ENCODE peak calls at places on chromosome 1, in eight cellular contexts. H is SK-N-SH, A is psoas muscle, W is kidney epithelial cell, Q is cardiac muscle cell, J is sigmoid colon, N is small intestine, P is aorta. E is an unnamed sample. For H3K36me3 and H3K27me3, the result is how much of the 10 kb centered on the place peaks cover.

GRCh38 chr1:170164103-170164763 is 18.5 kb downstream of the NTMT2 start:
- DNase-seq in H (no peak), A (no peak), W (no peak), Q (no peak), J (no peak), N (no peak), P (no peak), E (no peak)

GRCh38 chr1:22883406-22883805 is 89.3 kb downstream of the LACTBL1 start:
- DNase-seq in H (no peak), A (no peak), W (no peak), Q (no peak), J (no peak), N (no peak), P (no peak), E (peak)

GRCh38 chr1:96703186-96703585 is 18.4 kb upstream of the PTBP2 start:
- DNase-seq in H (no peak), A (no peak), W (no peak), Q (no peak), J (no peak), N (no peak), P (no peak), E (no peak)

GRCh38 chr1:19647643-19648042 is 3.5 kb downstream of the NBL1 start:
- DNase-seq in H (no peak), A (no peak), W (no peak), Q (no peak), J (no peak), N (no peak), P (peak), E (no peak)

GRCh38 chr1:64246294-64246917 is 43.0 kb downstream of the UBE2U start:
- DNase-seq in H (peak), A (no peak), W (no peak), Q (peak), J (no peak), N (peak), P (no peak), E (no peak)

GRCh38 chr1:116986531-116987255 is 14.9 kb upstream of the CD101 start:
- DNase-seq in H (no peak), A (no peak), W (no peak), Q (no peak), J (no peak), N (no peak), P (no peak), E (no peak)

GRCh38 chr1:5993553-5994510 is 1.6 kb upstream of the NPHP4 start:
- DNase-seq in H (no peak), A (no peak), W (no peak), Q (no peak), J (no peak), N (no peak), P (peak), E (peak)

GRCh38 chr1:222734740-222735139 is 2.3 kb upstream of the FAM177B start:
- DNase-seq in H (no peak), A (no peak), W (no peak), Q (no peak), J (no peak), N (no peak), P (no peak), E (no peak)

GRCh38 chr1:178278135-178278534 is 184.2 kb downstream of the RASAL2 start:
- DNase-seq in H (no peak), A (no peak), W (no peak), Q (no peak), J (no peak), N (no peak), P (no peak), E (no peak)

GRCh38 chr1:103129255-103129654 is 20.9 kb upstream of the COL11A1 start:
- DNase-seq in H (no peak), A (no peak), W (no peak), Q (no peak), J (no peak), N (no peak), P (no peak), E (no peak)

GRCh38 chr1:235513495-235514366 is 9.5 kb upstream of the B3GALNT2 start:
- DNase-seq in H (peak), A (no peak), W (no peak), Q (peak), J (no peak), N (peak), P (no peak), E (peak)

GRCh38 chr1:6124341-6124740 is 55.8 kb downstream of the CHD5 start:
- DNase-seq in H (no peak), A (no peak), W (no peak), Q (no peak), J (peak), N (no peak), P (peak), E (no peak)

GRCh38 chr1:231093158-231093922 is 53.3 kb upstream of the FAM89A start:
- DNase-seq in H (no peak), A (no peak), W (no peak), Q (peak), J (no peak), N (no peak), P (no peak), E (no peak)

GRCh38 chr1:97581614-97582051 is 339.2 kb downstream of the DPYD start:
- DNase-seq in H (no peak), A (no peak), W (no peak), Q (no peak), J (no peak), N (no peak), P (no peak), E (no peak)

GRCh38 chr1:210236840-210237409 is 4.3 kb downstream of the SERTAD4 start:
- DNase-seq in H (no peak), A (peak), W (no peak), Q (peak), J (peak), N (no peak), P (no peak), E (no peak)

GRCh38 chr1:3244539-3245315 is 175.7 kb downstream of the PRDM16 start:
- DNase-seq in H (no peak), A (no peak), W (no peak), Q (no peak), J (no peak), N (no peak), P (no peak), E (no peak)

GRCh38 chr1:165112260-165112659 is 244.3 kb downstream of the LMX1A start:
- DNase-seq in H (no peak), A (no peak), W (no peak), Q (no peak), J (no peak), N (no peak), P (no peak), E (no peak)

GRCh38 chr1:236325567-236325966 is 43.8 kb upstream of the ERO1B start:
- DNase-seq in H (no peak), A (no peak), W (no peak), Q (no peak), J (no peak), N (no peak), P (no peak), E (no peak)

GRCh38 chr1:185360714-185361113 is 43.7 kb upstream of the IVNS1ABP start:
- DNase-seq in H (no peak), A (no peak), W (no peak), Q (no peak), J (no peak), N (no peak), P (no peak), E (no peak)

GRCh38 chr1:205947024-205947423 is 3.8 kb upstream of the SLC26A9 start:
- DNase-seq in H (no peak), A (no peak), W (no peak), Q (no peak), J (no peak), N (peak), P (no peak), E (no peak)

GRCh38 chr1:16612332-16613172 is 812 bp downstream of the NBPF1 start:
- DNase-seq in H (peak), A (peak), W (no peak), Q (peak), J (peak), N (peak), P (peak), E (peak)

GRCh38 chr1:16018308-16018707 is 465 bp upstream of the HSPB7 start:
- DNase-seq in H (no peak), A (peak), W (no peak), Q (no peak), J (no peak), N (no peak), P (no peak), E (peak)

GRCh38 chr1:230342019-230342418 is 84.1 kb downstream of the PGBD5 start:
- DNase-seq in H (no peak), A (no peak), W (no peak), Q (no peak), J (no peak), N (no peak), P (no peak), E (no peak)

GRCh38 chr1:115056395-115056798 is 26.8 kb downstream of the TSHB start:
- DNase-seq in H (no peak), A (no peak), W (peak), Q (peak), J (no peak), N (no peak), P (no peak), E (peak)

GRCh38 chr1:230381049-230381467 is 45.1 kb downstream of the PGBD5 start:
- DNase-seq in H (peak), A (no peak), W (no peak), Q (no peak), J (no peak), N (peak), P (no peak), E (no peak)

GRCh38 chr1:42756956-42757891 is 9.6 kb downstream of the P3H1 start:
- DNase-seq in H (peak), A (no peak), W (peak), Q (peak), J (no peak), N (peak), P (peak), E (peak)

GRCh38 chr1:239912471-239912870 is 179.2 kb upstream of the FMN2 start:
- DNase-seq in H (no peak), A (no peak), W (no peak), Q (no peak), J (peak), N (no peak), P (no peak), E (no peak)

GRCh38 chr1:200040516-200041138 is 13.1 kb downstream of the NR5A2 start:
- DNase-seq in H (peak), A (no peak), W (no peak), Q (no peak), J (no peak), N (peak), P (no peak), E (peak)

GRCh38 chr1:201408176-201408814 is 9.2 kb upstream of the LAD1 start:
- DNase-seq in H (peak), A (peak), W (no peak), Q (peak), J (no peak), N (peak), P (peak), E (peak)
- H3K36me3 ChIP-seq in H (under half), A (under half), W (under half), Q (half or more), J (under half), N (under half), P (under half), E (under half)

DNA sequence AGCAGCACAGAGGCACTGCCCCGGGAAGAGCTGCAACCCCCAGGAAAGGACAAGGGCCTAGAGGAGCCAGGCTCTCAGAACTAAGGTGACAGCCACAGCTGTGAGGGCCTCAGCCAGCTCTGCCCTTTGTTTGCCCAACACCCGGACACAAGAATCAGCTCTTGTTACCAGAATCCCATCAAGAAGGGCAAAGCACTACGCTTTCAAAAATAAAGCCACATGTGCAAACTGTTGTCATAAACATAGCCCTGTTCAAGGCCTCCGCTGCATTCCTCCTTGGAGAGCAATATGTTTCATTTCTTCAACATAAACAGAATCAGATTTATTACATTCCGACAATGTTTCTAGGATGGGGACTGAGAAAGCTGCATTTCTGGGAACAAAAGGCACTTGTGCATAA is 71.2 kb downstream of the SSBP3 start:
- DNase-seq in H (no peak), A (peak), W (no peak), Q (no peak), J (no peak), N (no peak), P (no peak), E (no peak)
- H3K4me3 ChIP-seq in H (peak), A (peak), W (no peak), Q (no peak), J (no peak), N (no peak), P (no peak), E (no peak)

DNA sequence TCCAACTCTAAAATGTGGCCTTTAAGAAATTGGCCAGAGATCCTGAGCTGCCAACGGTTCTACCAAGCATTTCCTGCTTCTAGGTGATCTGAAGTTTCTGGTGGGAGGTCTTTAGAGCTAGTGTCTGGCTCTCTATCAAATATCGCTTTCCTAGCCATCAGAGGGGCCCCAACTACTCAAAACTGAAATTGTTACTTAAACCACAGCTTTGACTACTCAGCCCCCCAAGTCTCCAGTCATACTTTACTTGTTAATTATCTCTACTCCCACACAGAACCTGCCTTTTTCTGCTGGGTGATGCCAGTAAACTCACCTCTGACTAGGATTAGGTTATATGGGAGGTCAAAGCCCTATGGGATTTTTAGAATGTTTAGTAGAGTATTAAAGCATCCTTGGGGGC is 95.1 kb downstream of the FASLG start:
- DNase-seq in H (no peak), A (no peak), W (no peak), Q (no peak), J (no peak), N (no peak), P (no peak), E (no peak)
- H3K27me3 ChIP-seq in H (under half), A (under half), W (under half), Q (under half), J (under half), N (under half), P (under half), E (under half)

DNA sequence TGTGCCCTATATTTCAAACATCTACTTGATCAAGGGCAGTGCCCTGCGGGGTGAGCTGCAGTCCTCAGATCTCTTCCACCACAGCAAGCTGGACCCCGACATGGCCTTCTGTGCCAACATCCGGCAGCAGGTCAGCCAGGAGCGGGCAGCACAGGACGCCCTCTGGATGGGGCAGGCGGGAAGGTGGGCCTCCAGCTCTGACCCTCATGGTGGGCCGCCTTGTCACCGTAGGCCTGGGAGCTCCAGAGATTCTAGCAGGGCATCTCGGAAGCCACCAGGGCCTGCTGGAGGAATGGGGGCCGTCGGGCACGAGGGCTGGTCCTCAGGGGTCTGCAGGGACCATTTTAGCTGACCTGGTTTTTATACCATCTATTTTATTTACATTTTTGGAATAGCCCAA is 15.6 kb upstream of the MFN2 start:
- DNase-seq in H (no peak), A (no peak), W (no peak), Q (no peak), J (no peak), N (no peak), P (no peak), E (no peak)
- H3K36me3 ChIP-seq in H (under half), A (half or more), W (under half), Q (under half), J (half or more), N (under half), P (under half), E (under half)

DNA sequence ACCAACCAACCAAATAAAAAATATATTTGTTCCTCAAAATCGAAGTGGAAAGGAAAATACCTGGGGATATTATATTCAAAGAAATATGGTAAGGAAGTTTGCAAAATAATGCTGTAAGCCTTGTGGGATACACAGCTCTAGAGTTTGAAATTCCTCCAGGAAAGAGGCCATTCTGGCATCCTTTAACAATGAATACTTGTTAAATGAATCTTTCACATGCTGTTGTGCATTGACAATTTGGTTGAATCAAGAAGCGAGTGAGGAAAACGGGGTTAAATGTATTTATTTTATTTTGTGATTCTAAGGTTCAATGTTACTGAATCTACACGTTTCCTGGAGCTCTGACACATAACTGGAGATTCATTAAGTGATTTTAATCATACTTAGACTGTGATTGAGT is 30.5 kb upstream of the NTNG1 start:
- DNase-seq in H (no peak), A (no peak), W (no peak), Q (no peak), J (no peak), N (no peak), P (no peak), E (no peak)
- H3K4me3 ChIP-seq in H (no peak), A (no peak), W (no peak), Q (no peak), J (no peak), N (no peak), P (no peak), E (no peak)

GRCh38 chr1:4638347-4638734 is 16.1 kb upstream of the AJAP1 start:
- DNase-seq in H (no peak), A (no peak), W (no peak), Q (no peak), J (no peak), N (no peak), P (no peak), E (no peak)
- H3K27me3 ChIP-seq in H (under half), A (under half), W (under half), Q (under half), J (under half), N (under half), P (under half), E (under half)

GRCh38 chr1:151519667-151520066 is 8.5 kb downstream of the CGN start:
- DNase-seq in H (no peak), A (no peak), W (no peak), Q (no peak), J (no peak), N (no peak), P (no peak), E (no peak)

GRCh38 chr1:151523331-151523730 is 12.1 kb downstream of the CGN start:
- DNase-seq in H (no peak), A (no peak), W (no peak), Q (no peak), J (peak), N (no peak), P (peak), E (no peak)

GRCh38 chr1:151518936-151519335 is 7.7 kb downstream of the CGN start:
- DNase-seq in H (no peak), A (no peak), W (no peak), Q (no peak), J (no peak), N (no peak), P (peak), E (no peak)

GRCh38 chr1:151518431-151518830 is 7.2 kb downstream of the CGN start:
- DNase-seq in H (no peak), A (no peak), W (no peak), Q (no peak), J (no peak), N (no peak), P (peak), E (no peak)

DNA sequence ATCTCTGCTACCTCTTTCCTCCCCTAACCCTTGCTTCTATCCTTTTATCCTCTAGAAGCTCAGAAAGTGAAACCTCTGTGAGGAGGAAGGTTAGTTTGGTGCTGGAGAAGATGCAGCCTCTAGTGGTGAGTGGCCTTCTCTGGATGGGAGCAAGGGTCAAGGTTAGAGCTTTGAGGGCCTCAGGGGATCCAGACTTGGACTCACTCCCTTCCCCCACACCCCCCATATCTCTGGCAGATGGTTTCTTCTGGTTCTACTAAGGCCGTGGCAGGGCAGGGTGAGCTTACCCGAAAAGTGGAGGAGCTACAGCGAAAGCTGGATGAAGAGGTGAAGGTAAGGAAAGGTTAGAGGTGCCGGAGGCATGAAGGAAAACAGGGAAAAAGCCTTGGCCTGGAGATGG is 9.2 kb downstream of the CGN start:
- DNase-seq in H (no peak), A (no peak), W (no peak), Q (no peak), J (no peak), N (peak), P (peak), E (no peak)
- H3K36me3 ChIP-seq in H (under half), A (under half), W (under half), Q (under half), J (under half), N (under half), P (under half), E (under half)

DNA sequence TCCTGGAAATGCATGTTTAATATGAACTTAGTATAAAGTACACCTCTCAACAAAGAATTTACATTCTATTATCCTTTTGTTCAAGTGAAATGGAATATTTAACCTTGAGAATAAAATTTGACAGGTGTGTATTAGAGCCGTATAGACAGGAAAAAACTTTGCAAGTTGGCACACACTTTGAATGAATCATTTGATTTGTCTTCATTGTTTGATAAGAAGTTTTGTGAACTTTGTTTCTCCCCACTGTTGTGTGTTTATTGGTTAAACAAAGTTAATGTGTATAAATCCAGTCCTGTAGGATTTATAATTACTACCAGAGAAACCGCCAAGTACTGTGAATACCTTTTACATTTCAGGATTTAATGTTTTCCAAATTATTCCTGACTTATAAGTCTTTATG is 2.0 kb downstream of the SYDE2 start:
- DNase-seq in H (no peak), A (no peak), W (no peak), Q (no peak), J (no peak), N (peak), P (no peak), E (no peak)
- H3K4me3 ChIP-seq in H (no peak), A (peak), W (peak), Q (peak), J (peak), N (no peak), P (no peak), E (peak)

GRCh38 chr1:147076442-147076841 is 95.8 kb downstream of the PRKAB2 start:
- DNase-seq in H (no peak), A (no peak), W (no peak), Q (no peak), J (no peak), N (no peak), P (no peak), E (no peak)
- H3K27me3 ChIP-seq in H (half or more), A (half or more), W (half or more), Q (half or more), J (half or more), N (under half), P (under half), E (half or more)

E was measured in H7.